ENCODE peak calls at places on chromosomes 13 and 19, in five cellular contexts. U is hepatic stellate cell, R is left cardiac atrium, Q is BJ, W is IMR-90. Z is an unnamed sample.

GRCh38 chr19:13840751-13841338 is 36.1 kb upstream of the NANOS3 start:
- DNase-seq in U (no peak), R (no peak), Q (no peak), W (no peak), Z (no peak)

GRCh38 chr13:34591801-34592454 is 350.1 kb upstream of the NBEA start:
- DNase-seq in U (no peak), R (peak), Q (no peak), W (no peak), Z (no peak)

GRCh38 chr19:29485293-29485692 is 40.5 kb upstream of the VSTM2B start:
- DNase-seq in U (no peak), R (no peak), Q (no peak), W (no peak), Z (no peak)

GRCh38 chr19:11480081-11480926 is 542 bp downstream of the ELAVL3 start:
- DNase-seq in U (no peak), R (no peak), Q (no peak), W (no peak), Z (no peak)

GRCh38 chr13:27617801-27618411 is 2.4 kb downstream of the LNX2 start:
- DNase-seq in U (no peak), R (no peak), Q (no peak), W (no peak), Z (no peak)

GRCh38 chr19:44737238-44738160 is 11.0 kb upstream of the BCL3 start:
- DNase-seq in U (no peak), R (no peak), Q (no peak), W (peak), Z (no peak)

GRCh38 chr13:87676254-87677042 is 5.3 kb downstream of the SLITRK5 start:
- DNase-seq in U (no peak), R (no peak), Q (no peak), W (no peak), Z (no peak)

GRCh38 chr13:38103851-38104250 is 234.3 kb upstream of the TRPC4 start:
- DNase-seq in U (no peak), R (no peak), Q (no peak), W (no peak), Z (no peak)

GRCh38 chr19:45955905-45956608 is 17.6 kb downstream of the NOVA2 start:
- DNase-seq in U (no peak), R (peak), Q (no peak), W (peak), Z (no peak)

GRCh38 chr13:98144501-98145350 is 1.8 kb downstream of the FARP1 start:
- DNase-seq in U (peak), R (no peak), Q (peak), W (peak), Z (no peak)

GRCh38 chr19:44808463-44809371 is at the start of gene BCAM:
- DNase-seq in U (peak), R (peak), Q (no peak), W (peak), Z (peak)

GRCh38 chr19:49432141-49433073 is 7.2 kb downstream of the GFY start:
- DNase-seq in U (no peak), R (no peak), Q (no peak), W (no peak), Z (no peak)

Z was measured in GM04504.